ENCODE peak calls at places on chromosome 7, in eight cellular contexts. A is body of pancreas, D is stomach, Z is GM06990, Q is astrocyte of the cerebellum, Y is astrocyte of the spinal cord, G is GM12878, R is fibroblast of lung. C is an unnamed sample.

GRCh38 chr7:133837248-133837647 is 289.9 kb upstream of the LRGUK start:
- DNase-seq in Q (no peak), A (no peak), G (no peak), Z (no peak), R (no peak), Y (no peak), D (no peak), C (no peak)

GRCh38 chr7:91957236-91957635 is 16.6 kb downstream of the AKAP9 start:
- DNase-seq in G (no peak), D (no peak), Y (no peak), Z (no peak), Q (no peak), R (no peak), A (no peak), C (no peak)

GRCh38 chr7:148543-148931 is 43.8 kb upstream of the FAM20C start:
- DNase-seq in Z (no peak), G (no peak), Y (no peak), R (no peak), A (no peak), Q (no peak), D (no peak), C (no peak)

GRCh38 chr7:95999481-95999880 is 227.1 kb downstream of the DYNC1I1 start:
- DNase-seq in Q (no peak), G (no peak), R (no peak), Y (no peak), Z (no peak), D (no peak), A (no peak), C (no peak)

GRCh38 chr7:107878636-107879035 is 12.3 kb upstream of the DLD start:
- DNase-seq in Z (no peak), Q (no peak), G (no peak), D (no peak), R (peak; percentile 13), Y (no peak), A (no peak), C (no peak)

GRCh38 chr7:123635551-123636359 is 19.9 kb upstream of the LMOD2 start:
- DNase-seq in Z (no peak), G (no peak), Y (peak; percentile 55), R (peak; percentile 26), Q (peak; percentile 28), D (no peak), A (no peak), C (no peak)

GRCh38 chr7:154576604-154577003 is 426.3 kb downstream of the PAXIP1 start:
- DNase-seq in Z (no peak), Y (no peak), A (no peak), Q (no peak), D (no peak), G (no peak), R (no peak), C (no peak)

GRCh38 chr7:156308976-156309620 is 331.5 kb upstream of the RNF32 start:
- DNase-seq in R (no peak), Y (no peak), A (no peak), G (no peak), Q (no peak), Z (no peak), D (no peak), C (no peak)

GRCh38 chr7:64636386-64636785 is 29.5 kb upstream of the ZNF107 start:
- DNase-seq in Q (no peak), D (no peak), Z (no peak), Y (no peak), G (no peak), A (no peak), R (no peak), C (no peak)

GRCh38 chr7:18356195-18356645 is 139.3 kb upstream of the HDAC9 start:
- DNase-seq in Y (peak; percentile 71), Q (peak; percentile 15), A (no peak), G (no peak), Z (peak; percentile 26), D (no peak), R (peak; percentile 39), C (no peak)

GRCh38 chr7:14340415-14341079 is 351.1 kb upstream of the ETV1 start:
- DNase-seq in D (no peak), Z (no peak), R (no peak), Y (no peak), Q (no peak), A (no peak), G (no peak), C (no peak)

GRCh38 chr7:87413951-87414381 is 61.5 kb downstream of the ABCB4 start:
- DNase-seq in Z (no peak), D (no peak), A (no peak), Y (peak; percentile 22), R (peak; percentile 70), G (no peak), Q (no peak), C (no peak)

GRCh38 chr7:141287936-141288335 is 214.1 kb downstream of the TMEM178B start:
- DNase-seq in G (no peak), D (no peak), Y (no peak), R (no peak), A (no peak), Q (no peak), Z (no peak), C (peak; percentile 4)

GRCh38 chr7:141290365-141290764 is 216.5 kb downstream of the TMEM178B start:
- DNase-seq in Z (no peak), Y (no peak), Q (no peak), A (no peak), D (no peak), R (no peak), G (no peak), C (no peak)

GRCh38 chr7:141290951-141291350 is 217.1 kb downstream of the TMEM178B start:
- DNase-seq in D (no peak), A (no peak), Y (no peak), Q (no peak), R (no peak), G (no peak), Z (no peak), C (no peak)

GRCh38 chr7:141286522-141286921 is 212.7 kb downstream of the TMEM178B start:
- DNase-seq in D (no peak), Y (no peak), G (no peak), A (no peak), R (no peak), Z (no peak), Q (no peak), C (no peak)

GRCh38 chr7:141288626-141289025 is 214.8 kb downstream of the TMEM178B start:
- DNase-seq in Y (no peak), D (no peak), G (no peak), Z (no peak), Q (no peak), A (no peak), R (no peak), C (no peak)
- TF ChIP-seq CTCF in Y (no peak), D (no peak), G (no peak), Z (no peak), Q (no peak), A (no peak), R (no peak), C (no peak)

GRCh38 chr7:12244694-12245093 is 33.6 kb downstream of the TMEM106B start:
- DNase-seq in R (no peak), Z (no peak), G (no peak), D (no peak), Q (no peak), A (no peak), Y (no peak), C (no peak)

GRCh38 chr7:12239821-12240220 is 28.7 kb downstream of the TMEM106B start:
- DNase-seq in A (no peak), Q (no peak), D (no peak), G (no peak), R (no peak), Z (no peak), Y (no peak), C (no peak)

GRCh38 chr7:12249706-12250105 is 38.6 kb downstream of the TMEM106B start:
- DNase-seq in G (no peak), A (no peak), D (no peak), R (peak; percentile 23), Q (no peak), Y (no peak), Z (no peak), C (no peak)

GRCh38 chr7:12244129-12244528 is 33.0 kb downstream of the TMEM106B start:
- DNase-seq in R (peak; percentile 27), G (no peak), D (peak; percentile 44), Y (peak; percentile 22), Z (no peak), Q (no peak), A (peak; percentile 30), C (peak; percentile 8)
- TF ChIP-seq CTCF in R (peak; percentile 37), G (peak; percentile 18), D (no peak), Y (peak; percentile 48), Z (peak; percentile 21), Q (peak; percentile 41), A (peak; percentile 45), C (peak; percentile 37)

DNA sequence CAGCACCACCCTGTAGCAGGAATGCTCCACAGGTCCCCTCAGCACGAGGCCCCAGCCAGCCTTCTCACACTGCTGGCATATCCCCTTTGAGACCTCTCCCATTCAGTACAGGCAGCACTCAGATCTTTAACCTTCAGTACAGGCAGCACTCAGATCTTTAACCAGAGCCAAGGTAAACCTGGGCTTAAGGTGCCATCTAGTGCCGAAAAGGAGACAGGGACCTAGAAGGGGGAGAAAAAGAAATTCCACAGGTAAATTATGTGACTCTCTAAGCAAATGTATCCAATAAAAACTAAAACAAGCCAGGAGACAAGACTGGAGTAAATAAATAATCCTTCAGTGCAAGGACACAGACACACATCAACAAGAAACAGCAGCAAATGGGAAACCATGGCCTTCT is 358.6 kb downstream of the PTPRN2 start:
- DNase-seq in Z (no peak), G (no peak), Q (no peak), A (no peak), Y (no peak), R (no peak), D (no peak), C (no peak)
- TF ChIP-seq CTCF in Z (no peak), G (no peak), Q (no peak), A (no peak), Y (no peak), R (no peak), D (no peak), C (peak; percentile 8)

GRCh38 chr7:112081778-112082177 is 124.4 kb downstream of the DOCK4 start:
- DNase-seq in Q (no peak), D (no peak), R (no peak), Z (no peak), A (no peak), G (no peak), Y (no peak), C (no peak)

GRCh38 chr7:112079122-112079521 is 127.1 kb downstream of the DOCK4 start:
- DNase-seq in A (no peak), G (no peak), Q (no peak), R (no peak), Z (no peak), Y (no peak), D (no peak), C (no peak)

GRCh38 chr7:112080441-112080840 is 125.8 kb downstream of the DOCK4 start:
- DNase-seq in Z (peak; percentile 57), A (no peak), R (peak; percentile 87), D (no peak), G (peak; percentile 89), Y (peak; percentile 82), Q (peak; percentile 38), C (no peak)

GRCh38 chr7:112080974-112081373 is 125.2 kb downstream of the DOCK4 start:
- DNase-seq in Y (peak; percentile 70), Z (peak; percentile 42), Q (no peak), D (no peak), G (peak; percentile 64), R (peak; percentile 55), A (no peak), C (no peak)

DNA sequence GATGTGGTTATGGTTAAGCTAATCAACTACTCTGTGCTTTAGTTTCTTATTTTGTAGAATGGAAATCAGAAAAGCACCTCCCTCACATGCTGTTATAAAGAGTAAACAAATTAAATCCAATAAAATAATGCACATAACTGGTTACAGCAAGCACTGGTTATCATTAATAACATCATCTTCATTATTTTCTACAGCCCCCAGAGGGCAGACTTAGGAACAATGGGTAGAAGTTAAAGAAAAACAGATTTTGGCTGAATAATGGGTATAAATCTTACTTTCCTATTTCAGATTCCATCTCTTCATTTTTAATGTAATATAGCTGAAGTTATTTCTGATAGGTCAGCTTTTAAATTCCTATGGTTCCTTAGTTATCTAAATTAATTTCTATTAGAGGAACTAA is 126.5 kb downstream of the DOCK4 start:
- DNase-seq in A (no peak), Z (no peak), R (peak; percentile 5), D (no peak), Y (no peak), Q (no peak), G (no peak), C (no peak)
- TF ChIP-seq CTCF in A (no peak), Z (peak; percentile 27), R (no peak), D (no peak), Y (no peak), Q (no peak), G (peak; percentile 14), C (no peak)